ENCODE peak calls at places on chromosomes 5 and 9, in five cellular contexts. One of them, this sample, is unnamed.

GRCh38 chr9:14932246-14932645 is 22.0 kb upstream of the FREM1 start:
- DNase-seq in BJ: no peak
- DNase-seq in hypothalamus: no peak
- DNase-seq in T1000: no peak
- DNase-seq in stimulated activated CD8-positive, alpha-beta memory T cell treated with anti-CD3 and anti-CD28 coated beads, Interleukin-2, amount 100 ng/mL, for 48 hours: no peak
- DNase-seq in this sample: no peak

GRCh38 chr5:2895196-2895595 is 143.7 kb upstream of the IRX2 start:
- DNase-seq in BJ: no peak
- DNase-seq in hypothalamus: no peak
- DNase-seq in T1000: no peak
- DNase-seq in stimulated activated CD8-positive, alpha-beta memory T cell treated with anti-CD3 and anti-CD28 coated beads, Interleukin-2, amount 100 ng/mL, for 48 hours: no peak
- DNase-seq in this sample: no peak

GRCh38 chr9:78314953-78315870 is 18.3 kb downstream of the PSAT1 start:
- DNase-seq in BJ: peak; percentile 65
- DNase-seq in hypothalamus: no peak
- DNase-seq in T1000: no peak
- DNase-seq in stimulated activated CD8-positive, alpha-beta memory T cell treated with anti-CD3 and anti-CD28 coated beads, Interleukin-2, amount 100 ng/mL, for 48 hours: no peak
- DNase-seq in this sample: no peak

GRCh38 chr9:124357591-124358361 is 57.5 kb downstream of the PSMB7 start:
- DNase-seq in BJ: no peak
- DNase-seq in hypothalamus: no peak
- DNase-seq in T1000: no peak
- DNase-seq in stimulated activated CD8-positive, alpha-beta memory T cell treated with anti-CD3 and anti-CD28 coated beads, Interleukin-2, amount 100 ng/mL, for 48 hours: no peak
- DNase-seq in this sample: no peak

GRCh38 chr5:151903243-151903653 is 21.4 kb downstream of the GLRA1 start:
- DNase-seq in BJ: no peak
- DNase-seq in hypothalamus: no peak
- DNase-seq in T1000: no peak
- DNase-seq in stimulated activated CD8-positive, alpha-beta memory T cell treated with anti-CD3 and anti-CD28 coated beads, Interleukin-2, amount 100 ng/mL, for 48 hours: no peak
- DNase-seq in this sample: no peak

GRCh38 chr9:109912082-109912581 is 132.1 kb downstream of the PALM2AKAP2 start:
- DNase-seq in BJ: peak; percentile 79
- DNase-seq in hypothalamus: no peak
- DNase-seq in T1000: no peak
- DNase-seq in stimulated activated CD8-positive, alpha-beta memory T cell treated with anti-CD3 and anti-CD28 coated beads, Interleukin-2, amount 100 ng/mL, for 48 hours: no peak
- DNase-seq in this sample: no peak

GRCh38 chr5:2759091-2759490 is 7.6 kb upstream of the IRX2 start:
- DNase-seq in BJ: no peak
- DNase-seq in hypothalamus: no peak
- DNase-seq in T1000: no peak
- DNase-seq in stimulated activated CD8-positive, alpha-beta memory T cell treated with anti-CD3 and anti-CD28 coated beads, Interleukin-2, amount 100 ng/mL, for 48 hours: no peak
- DNase-seq in this sample: no peak

GRCh38 chr5:126600631-126601511 is at the start of gene PHAX:
- DNase-seq in BJ: peak; percentile 21
- DNase-seq in hypothalamus: peak; percentile 66
- DNase-seq in T1000: peak; percentile 75
- DNase-seq in stimulated activated CD8-positive, alpha-beta memory T cell treated with anti-CD3 and anti-CD28 coated beads, Interleukin-2, amount 100 ng/mL, for 48 hours: peak; percentile 65
- DNase-seq in this sample: peak; percentile 86